ENCODE peak calls at places on chromosomes 1 and 21, in ten cellular contexts. One of them, this sample, is unnamed.

GRCh38 chr21:34579411-34579810 is 35.5 kb downstream of the RCAN1 start:
- DNase-seq in NCI-H510A: no peak
- DNase-seq in tibial nerve: no peak
- DNase-seq in heart right ventricle: no peak
- DNase-seq in EH: peak; percentile 82
- DNase-seq in activated CD8-positive, alpha-beta memory T cell treated with anti-CD3 and anti-CD28 coated beads, Interleukin-2, amount 10 ng/mL, durations not matched to agents 7 days and 5 days: no peak
- DNase-seq in BE2C: no peak
- DNase-seq in DMS79 treated with DMSO at 0.1 percent for 48 hours: no peak
- DNase-seq in mucosa of descending colon: no peak
- DNase-seq in fibroblast of mammary gland: peak; percentile 93
- DNase-seq in this sample: no peak

GRCh38 chr21:31731802-31732537 is at the start of gene SCAF4:
- DNase-seq in BE2C: peak; percentile 94
- DNase-seq in DMS79 treated with DMSO at 0.1 percent for 48 hours: peak; percentile 81
- DNase-seq in NCI-H510A: peak; percentile 79
- DNase-seq in EH: peak; percentile 93
- DNase-seq in heart right ventricle: peak; percentile 93
- DNase-seq in tibial nerve: peak; percentile 83
- DNase-seq in fibroblast of mammary gland: peak; percentile 81
- DNase-seq in activated CD8-positive, alpha-beta memory T cell treated with anti-CD3 and anti-CD28 coated beads, Interleukin-2, amount 10 ng/mL, durations not matched to agents 7 days and 5 days: peak; percentile 85
- DNase-seq in mucosa of descending colon: peak; percentile 93
- DNase-seq in this sample: peak; percentile 84

GRCh38 chr1:8712413-8713229 is 104.8 kb downstream of the RERE start:
- DNase-seq in DMS79 treated with DMSO at 0.1 percent for 48 hours: peak; percentile 91
- DNase-seq in EH: peak; percentile 94
- DNase-seq in activated CD8-positive, alpha-beta memory T cell treated with anti-CD3 and anti-CD28 coated beads, Interleukin-2, amount 10 ng/mL, durations not matched to agents 7 days and 5 days: no peak
- DNase-seq in tibial nerve: no peak
- DNase-seq in BE2C: no peak
- DNase-seq in heart right ventricle: no peak
- DNase-seq in NCI-H510A: peak; percentile 62
- DNase-seq in fibroblast of mammary gland: peak; percentile 94
- DNase-seq in mucosa of descending colon: no peak
- DNase-seq in this sample: no peak

GRCh38 chr1:153535664-153536585 is at the start of gene S100A6:
- DNase-seq in BE2C: peak; percentile 78
- DNase-seq in DMS79 treated with DMSO at 0.1 percent for 48 hours: peak; percentile 76
- DNase-seq in NCI-H510A: no peak
- DNase-seq in tibial nerve: peak; percentile 83
- DNase-seq in heart right ventricle: peak; percentile 88
- DNase-seq in EH: peak; percentile 96
- DNase-seq in fibroblast of mammary gland: peak; percentile 93
- DNase-seq in mucosa of descending colon: peak; percentile 95
- DNase-seq in activated CD8-positive, alpha-beta memory T cell treated with anti-CD3 and anti-CD28 coated beads, Interleukin-2, amount 10 ng/mL, durations not matched to agents 7 days and 5 days: peak; percentile 94
- DNase-seq in this sample: no peak

GRCh38 chr1:202154766-202155477 is 5.5 kb downstream of the PTPN7 start:
- DNase-seq in NCI-H510A: peak; percentile 60
- DNase-seq in BE2C: peak; percentile 51
- DNase-seq in DMS79 treated with DMSO at 0.1 percent for 48 hours: peak; percentile 33
- DNase-seq in fibroblast of mammary gland: peak; percentile 72
- DNase-seq in heart right ventricle: no peak
- DNase-seq in mucosa of descending colon: no peak
- DNase-seq in tibial nerve: no peak
- DNase-seq in EH: peak; percentile 54
- DNase-seq in activated CD8-positive, alpha-beta memory T cell treated with anti-CD3 and anti-CD28 coated beads, Interleukin-2, amount 10 ng/mL, durations not matched to agents 7 days and 5 days: peak; percentile 74
- DNase-seq in this sample: no peak

GRCh38 chr1:227399152-227399730 is 80.9 kb upstream of the CDC42BPA start:
- DNase-seq in heart right ventricle: no peak
- DNase-seq in fibroblast of mammary gland: no peak
- DNase-seq in activated CD8-positive, alpha-beta memory T cell treated with anti-CD3 and anti-CD28 coated beads, Interleukin-2, amount 10 ng/mL, durations not matched to agents 7 days and 5 days: no peak
- DNase-seq in BE2C: no peak
- DNase-seq in EH: no peak
- DNase-seq in DMS79 treated with DMSO at 0.1 percent for 48 hours: no peak
- DNase-seq in tibial nerve: no peak
- DNase-seq in mucosa of descending colon: no peak
- DNase-seq in NCI-H510A: no peak
- DNase-seq in this sample: no peak

GRCh38 chr1:60149254-60149653 is 75.7 kb upstream of the C1orf87 start:
- DNase-seq in fibroblast of mammary gland: no peak
- DNase-seq in EH: no peak
- DNase-seq in tibial nerve: no peak
- DNase-seq in DMS79 treated with DMSO at 0.1 percent for 48 hours: peak; percentile 60
- DNase-seq in BE2C: no peak
- DNase-seq in mucosa of descending colon: peak; percentile 69
- DNase-seq in activated CD8-positive, alpha-beta memory T cell treated with anti-CD3 and anti-CD28 coated beads, Interleukin-2, amount 10 ng/mL, durations not matched to agents 7 days and 5 days: no peak
- DNase-seq in NCI-H510A: no peak
- DNase-seq in heart right ventricle: peak; percentile 71
- DNase-seq in this sample: no peak

GRCh38 chr1:201275266-201275666 is 8.0 kb upstream of the PKP1 start:
- DNase-seq in DMS79 treated with DMSO at 0.1 percent for 48 hours: no peak
- DNase-seq in heart right ventricle: peak; percentile 76
- DNase-seq in activated CD8-positive, alpha-beta memory T cell treated with anti-CD3 and anti-CD28 coated beads, Interleukin-2, amount 10 ng/mL, durations not matched to agents 7 days and 5 days: no peak
- DNase-seq in BE2C: peak; percentile 67
- DNase-seq in NCI-H510A: no peak
- DNase-seq in EH: peak; percentile 72
- DNase-seq in mucosa of descending colon: peak; percentile 89
- DNase-seq in tibial nerve: no peak
- DNase-seq in fibroblast of mammary gland: peak; percentile 77
- DNase-seq in this sample: no peak

GRCh38 chr1:8297245-8297644 is 20.7 kb upstream of the SLC45A1 start:
- DNase-seq in activated CD8-positive, alpha-beta memory T cell treated with anti-CD3 and anti-CD28 coated beads, Interleukin-2, amount 10 ng/mL, durations not matched to agents 7 days and 5 days: no peak
- DNase-seq in DMS79 treated with DMSO at 0.1 percent for 48 hours: no peak
- DNase-seq in tibial nerve: no peak
- DNase-seq in BE2C: no peak
- DNase-seq in mucosa of descending colon: no peak
- DNase-seq in heart right ventricle: no peak
- DNase-seq in EH: no peak
- DNase-seq in fibroblast of mammary gland: no peak
- DNase-seq in NCI-H510A: peak; percentile 50
- DNase-seq in this sample: no peak

GRCh38 chr1:242245255-242245654 is 246.4 kb upstream of the MAP1LC3C start:
- DNase-seq in tibial nerve: no peak
- DNase-seq in EH: no peak
- DNase-seq in heart right ventricle: no peak
- DNase-seq in BE2C: no peak
- DNase-seq in NCI-H510A: no peak
- DNase-seq in activated CD8-positive, alpha-beta memory T cell treated with anti-CD3 and anti-CD28 coated beads, Interleukin-2, amount 10 ng/mL, durations not matched to agents 7 days and 5 days: no peak
- DNase-seq in fibroblast of mammary gland: no peak
- DNase-seq in mucosa of descending colon: no peak
- DNase-seq in DMS79 treated with DMSO at 0.1 percent for 48 hours: no peak
- DNase-seq in this sample: no peak

GRCh38 chr1:57727121-57727520 is 303.3 kb upstream of the DAB1 start:
- DNase-seq in heart right ventricle: no peak
- DNase-seq in EH: no peak
- DNase-seq in NCI-H510A: no peak
- DNase-seq in activated CD8-positive, alpha-beta memory T cell treated with anti-CD3 and anti-CD28 coated beads, Interleukin-2, amount 10 ng/mL, durations not matched to agents 7 days and 5 days: no peak
- DNase-seq in tibial nerve: no peak
- DNase-seq in BE2C: no peak
- DNase-seq in mucosa of descending colon: no peak
- DNase-seq in DMS79 treated with DMSO at 0.1 percent for 48 hours: no peak
- DNase-seq in fibroblast of mammary gland: no peak
- DNase-seq in this sample: no peak

GRCh38 chr1:2786329-2787162 is 14.9 kb downstream of the TTC34 start:
- DNase-seq in activated CD8-positive, alpha-beta memory T cell treated with anti-CD3 and anti-CD28 coated beads, Interleukin-2, amount 10 ng/mL, durations not matched to agents 7 days and 5 days: peak; percentile 74
- DNase-seq in tibial nerve: no peak
- DNase-seq in heart right ventricle: peak; percentile 67
- DNase-seq in BE2C: peak; percentile 56
- DNase-seq in EH: no peak
- DNase-seq in mucosa of descending colon: peak; percentile 58
- DNase-seq in NCI-H510A: no peak
- DNase-seq in fibroblast of mammary gland: no peak
- DNase-seq in DMS79 treated with DMSO at 0.1 percent for 48 hours: peak; percentile 3
- DNase-seq in this sample: no peak

GRCh38 chr1:228242313-228242864 is 34.5 kb downstream of the OBSCN start:
- DNase-seq in DMS79 treated with DMSO at 0.1 percent for 48 hours: no peak
- DNase-seq in fibroblast of mammary gland: no peak
- DNase-seq in mucosa of descending colon: no peak
- DNase-seq in EH: no peak
- DNase-seq in BE2C: no peak
- DNase-seq in activated CD8-positive, alpha-beta memory T cell treated with anti-CD3 and anti-CD28 coated beads, Interleukin-2, amount 10 ng/mL, durations not matched to agents 7 days and 5 days: no peak
- DNase-seq in heart right ventricle: no peak
- DNase-seq in tibial nerve: no peak
- DNase-seq in NCI-H510A: no peak
- DNase-seq in this sample: no peak